ENCODE peak calls at places on chromosomes 13 and 19, in five cellular contexts. J is A549, G is H1, A is HepG2, P is GM12878. V is an unnamed sample.

GRCh38 chr19:3441986-3442329 is 38.4 kb downstream of the SMIM24 start:
- DNase-seq in J (no peak), G (no peak), A (no peak), P (no peak), V (no peak)

GRCh38 chr19:1804858-1805257 is 7.2 kb downstream of the ATP8B3 start:
- DNase-seq in J (no peak), G (no peak), A (no peak), P (no peak), V (no peak)

GRCh38 chr13:79457948-79458347 is 23.0 kb upstream of the NDFIP2 start:
- DNase-seq in J (no peak), G (no peak), A (no peak), P (no peak), V (peak)

GRCh38 chr13:72808917-72809500 is 27.1 kb downstream of the PIBF1 start:
- DNase-seq in J (peak), G (no peak), A (peak), P (no peak), V (no peak)

GRCh38 chr19:20179946-20180345 is 12.9 kb downstream of the ZNF486 start:
- DNase-seq in J (no peak), G (no peak), A (no peak), P (no peak), V (no peak)

GRCh38 chr19:2477732-2478191 is 1.8 kb downstream of the GADD45B start:
- DNase-seq in J (peak), G (no peak), A (no peak), P (no peak), V (no peak)

GRCh38 chr19:11137542-11138384 is 17.8 kb downstream of the SPC24 start:
- DNase-seq in J (peak), G (no peak), A (peak), P (no peak), V (peak)

GRCh38 chr13:42574011-42574410 is at the start of gene TNFSF11:
- DNase-seq in J (no peak), G (no peak), A (no peak), P (no peak), V (no peak)

GRCh38 chr19:49364083-49364687 is 508 bp downstream of the DKKL1 start:
- DNase-seq in J (no peak), G (no peak), A (no peak), P (no peak), V (no peak)

GRCh38 chr13:100610399-100611347 is 22.1 kb upstream of the GGACT start:
- DNase-seq in J (no peak), G (no peak), A (no peak), P (peak), V (no peak)

GRCh38 chr13:45149964-45150363 is 29.7 kb downstream of the GTF2F2 start:
- DNase-seq in J (no peak), G (no peak), A (no peak), P (no peak), V (no peak)

DNA sequence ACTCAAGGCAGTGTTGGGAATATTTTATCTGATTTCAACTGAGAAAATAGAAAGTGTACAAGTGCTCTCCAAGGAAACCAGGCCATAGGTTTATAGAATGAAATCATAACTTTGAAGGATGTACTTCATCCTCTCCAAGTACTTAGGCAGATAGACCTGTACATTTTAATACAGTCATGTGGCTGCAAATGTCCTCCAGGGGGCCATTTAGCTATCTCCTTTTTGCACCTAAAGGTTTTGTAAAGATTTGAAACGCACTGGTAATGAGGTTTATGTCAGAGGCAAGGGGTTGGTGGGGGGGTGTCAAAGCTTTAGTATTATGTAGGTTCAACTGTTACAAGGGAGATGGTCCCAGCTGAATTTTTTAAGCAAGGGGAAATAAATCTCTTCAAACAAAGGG is 364.4 kb downstream of the DCT start:
- DNase-seq in J (no peak), G (no peak), A (no peak), P (no peak), V (no peak)
- TF ChIP-seq HDAC2 in J (no peak), G (no peak), A (no peak), P (no peak), V (no peak)

DNA sequence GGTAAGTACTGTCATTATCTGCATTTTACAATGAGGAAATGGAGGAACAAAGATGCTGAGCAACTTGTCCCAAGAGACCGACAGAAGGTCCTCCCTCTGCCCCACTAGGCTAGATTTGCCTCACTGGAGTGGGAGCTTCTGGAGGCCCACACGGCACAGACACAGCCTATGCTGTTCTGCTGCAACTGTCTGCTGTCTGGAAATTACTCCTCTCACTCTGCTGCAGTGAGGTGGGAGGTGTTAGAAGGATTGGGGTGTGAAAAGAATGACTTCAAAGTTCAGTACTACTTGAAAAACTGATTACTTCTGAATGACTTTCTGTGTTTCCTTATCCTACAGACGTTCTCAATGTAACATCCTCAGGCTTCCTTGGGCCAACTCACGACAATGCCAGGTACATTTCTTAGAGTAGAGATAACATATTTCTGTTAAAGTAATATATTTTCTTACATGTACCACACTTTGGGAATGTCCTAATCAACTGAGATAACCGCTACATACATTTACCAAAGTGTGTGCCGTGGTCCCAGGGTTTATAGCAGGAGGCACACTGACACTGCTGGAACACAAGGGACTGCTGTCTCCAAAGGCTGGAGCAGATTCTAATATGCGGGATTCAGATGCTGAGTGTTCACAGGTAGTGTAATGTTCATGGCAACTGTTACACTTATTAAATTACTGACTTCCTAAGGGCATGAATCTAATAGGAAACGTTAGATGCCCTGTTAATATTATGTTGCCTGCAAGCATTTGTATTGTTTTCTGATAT is 53.5 kb upstream of the WASF3 start:
- DNase-seq in J (no peak), G (no peak), A (no peak), P (no peak), V (no peak)
- TF ChIP-seq HDAC2 in J (no peak), G (no peak), A (no peak), P (no peak), V (no peak)

GRCh38 chr19:40266111-40266510 is 19.0 kb downstream of the AKT2 start:
- DNase-seq in J (no peak), G (no peak), A (no peak), P (no peak), V (no peak)

GRCh38 chr19:40269216-40269940 is 15.8 kb downstream of the AKT2 start:
- DNase-seq in J (no peak), G (no peak), A (no peak), P (no peak), V (no peak)

GRCh38 chr19:40265763-40266099 is 19.4 kb downstream of the AKT2 start:
- DNase-seq in J (no peak), G (no peak), A (no peak), P (no peak), V (no peak)

GRCh38 chr19:40266912-40267600 is 18.1 kb downstream of the AKT2 start:
- DNase-seq in J (no peak), G (no peak), A (no peak), P (no peak), V (no peak)

DNA sequence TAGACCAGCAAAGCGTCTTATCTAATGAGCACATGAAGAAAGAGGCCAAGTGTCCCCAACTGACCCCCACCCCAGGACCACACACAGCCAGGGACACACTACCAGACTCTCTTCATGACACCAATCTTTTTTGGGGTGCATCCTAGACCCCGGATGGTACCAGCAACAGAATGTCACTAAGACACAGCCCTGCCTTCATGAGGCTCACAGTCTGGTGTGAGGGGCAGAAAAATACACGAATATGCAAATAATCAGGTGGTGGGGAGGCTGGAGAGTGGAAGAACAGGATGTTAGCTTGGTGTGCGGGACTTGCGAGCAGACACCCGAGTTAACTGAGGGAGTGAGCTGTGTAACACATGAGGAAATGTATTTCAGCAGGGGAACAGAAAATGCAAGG is 17.5 kb downstream of the AKT2 start:
- DNase-seq in J (no peak), G (no peak), A (no peak), P (no peak), V (no peak)
- TF ChIP-seq HDAC2 in J (no peak), G (no peak), A (no peak), P (no peak), V (no peak)

GRCh38 chr13:98286814-98287213 is 109.7 kb upstream of the RNF113B start:
- DNase-seq in J (no peak), G (no peak), A (no peak), P (no peak), V (no peak)
- TF ChIP-seq HDAC2 in J (no peak), G (no peak), A (no peak), P (no peak), V (no peak)

DNA sequence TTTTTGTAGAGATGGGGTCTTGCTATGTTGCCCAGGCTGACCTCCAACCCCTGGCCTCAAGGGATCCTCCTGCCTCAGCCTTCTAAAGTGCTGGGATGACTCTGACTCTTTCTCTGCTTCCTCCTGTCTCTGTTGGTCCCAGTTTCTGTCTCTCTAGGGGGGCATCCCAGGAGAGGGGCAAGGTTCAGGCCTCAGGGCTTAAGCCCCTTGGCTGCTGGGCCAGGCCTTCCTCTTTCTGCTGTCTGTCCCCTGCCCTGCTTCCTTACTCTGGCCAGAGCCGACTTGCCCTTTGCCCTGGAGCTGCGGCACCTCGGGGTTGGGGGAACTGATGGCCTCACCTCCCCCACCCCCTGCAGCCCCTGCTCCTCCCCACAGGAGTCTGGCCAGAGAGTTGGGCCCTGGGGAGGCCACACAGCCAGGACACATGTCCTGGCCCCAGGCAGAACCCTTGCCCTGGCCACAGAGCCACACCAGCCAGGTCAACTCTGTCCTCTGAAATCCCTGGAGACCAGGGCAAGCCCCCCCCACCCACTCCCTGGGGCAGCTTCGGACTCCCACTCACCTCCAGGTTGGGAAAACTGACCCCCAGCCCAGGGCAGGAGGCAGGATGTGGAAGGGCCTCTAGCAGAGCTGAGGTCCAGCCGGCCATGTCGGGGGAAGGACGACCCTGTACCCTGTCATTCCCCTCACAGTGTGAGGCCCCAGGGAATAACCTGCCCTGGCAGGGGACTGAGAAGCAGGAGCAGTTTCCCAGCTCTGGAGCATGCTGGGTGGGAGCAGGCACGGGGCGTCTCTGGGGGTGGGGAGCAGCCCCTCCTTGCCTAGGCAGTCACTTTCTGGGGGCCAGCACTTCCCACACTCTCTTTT is 23.7 kb downstream of the CEBPA start:
- DNase-seq in J (no peak), G (no peak), A (peak), P (no peak), V (no peak)
- TF ChIP-seq HDAC2 in J (no peak), G (no peak), A (peak), P (no peak), V (no peak)

DNA sequence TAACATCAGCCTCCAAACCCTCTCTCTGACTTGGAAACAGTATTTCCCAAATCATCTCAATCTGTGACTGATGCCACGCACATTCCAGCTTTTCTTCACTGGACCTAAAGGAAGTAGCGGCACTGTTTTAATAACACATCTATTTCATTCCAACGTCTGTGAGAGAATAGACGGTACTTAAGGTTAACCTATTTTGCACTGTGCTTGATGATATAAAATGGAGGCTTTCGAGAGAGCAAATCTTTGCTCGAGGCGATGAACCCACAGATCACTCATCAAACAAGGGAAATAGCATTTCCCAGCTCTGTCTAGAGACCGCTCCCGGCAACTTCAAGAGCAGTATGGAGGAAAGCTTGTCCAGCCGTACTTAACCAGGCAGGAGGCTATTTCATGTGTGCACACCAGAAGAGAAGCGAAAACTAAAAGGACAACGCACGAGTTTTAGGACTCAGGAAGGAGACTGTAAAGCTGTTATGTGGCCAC is 2.9 kb downstream of the UBL3 start:
- DNase-seq in J (peak), G (no peak), A (peak), P (no peak), V (no peak)
- TF ChIP-seq HDAC2 in J (no peak), G (no peak), A (no peak), P (no peak), V (no peak)

DNA sequence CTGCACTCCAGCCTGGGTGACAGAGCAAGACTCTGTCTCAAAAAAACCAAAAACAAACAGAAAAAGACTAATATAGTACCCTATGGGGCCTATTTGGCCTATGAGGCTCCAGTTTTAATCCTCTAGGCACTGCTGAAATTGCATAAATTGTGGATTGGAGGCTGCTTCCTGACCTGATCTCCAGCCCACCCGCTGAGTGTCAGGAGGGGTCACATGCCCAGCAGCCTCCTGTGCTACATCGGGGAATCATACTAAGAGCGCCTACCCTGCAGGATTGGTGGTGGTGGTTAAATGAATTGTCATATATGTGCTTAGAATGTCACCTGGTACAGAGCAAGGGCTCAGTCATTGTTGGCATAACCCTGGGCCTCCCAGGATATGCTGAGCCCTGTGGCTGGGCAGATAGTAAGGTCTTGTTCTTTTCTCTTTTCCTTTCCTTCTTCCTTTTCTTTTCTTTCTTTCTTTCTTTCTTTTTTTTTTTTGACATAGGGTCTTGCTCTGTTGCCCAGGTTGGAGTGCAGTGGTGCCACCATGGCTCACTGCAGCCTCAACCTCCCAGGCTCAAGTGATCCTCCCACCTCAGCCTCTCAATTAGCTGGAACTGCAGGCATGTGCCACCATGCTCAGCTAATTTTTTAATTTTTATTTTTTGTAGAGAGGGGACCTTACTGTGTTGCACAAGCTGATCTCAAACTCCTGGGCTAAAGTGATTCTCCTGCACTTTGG is 31.3 kb downstream of the LTBP4 start:
- DNase-seq in J (no peak), G (no peak), A (no peak), P (no peak), V (no peak)
- TF ChIP-seq HDAC2 in J (no peak), G (no peak), A (no peak), P (no peak), V (no peak)

DNA sequence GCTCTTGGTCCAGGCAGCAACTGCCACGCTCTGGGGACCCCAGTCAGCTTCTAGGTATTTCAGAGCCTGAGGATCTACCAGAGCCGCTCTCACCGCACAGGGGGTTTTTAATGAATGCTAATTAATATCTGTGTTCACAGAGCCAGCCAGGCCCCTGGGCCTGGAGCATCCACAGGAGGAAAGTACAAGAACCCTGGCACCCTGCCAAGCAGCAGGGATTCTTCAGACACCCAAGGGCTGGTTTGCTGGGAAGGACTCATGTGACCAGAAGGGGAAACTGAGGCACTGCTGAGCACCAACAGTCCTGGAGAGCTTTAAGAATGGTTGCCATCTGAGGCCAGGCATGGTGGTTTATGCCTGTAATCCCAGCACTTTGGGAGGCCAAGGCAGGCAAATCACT is 38.0 kb upstream of the ADGRE5 start:
- DNase-seq in J (no peak), G (no peak), A (no peak), P (no peak), V (no peak)
- TF ChIP-seq HDAC2 in J (no peak), G (no peak), A (no peak), P (no peak), V (no peak)

DNA sequence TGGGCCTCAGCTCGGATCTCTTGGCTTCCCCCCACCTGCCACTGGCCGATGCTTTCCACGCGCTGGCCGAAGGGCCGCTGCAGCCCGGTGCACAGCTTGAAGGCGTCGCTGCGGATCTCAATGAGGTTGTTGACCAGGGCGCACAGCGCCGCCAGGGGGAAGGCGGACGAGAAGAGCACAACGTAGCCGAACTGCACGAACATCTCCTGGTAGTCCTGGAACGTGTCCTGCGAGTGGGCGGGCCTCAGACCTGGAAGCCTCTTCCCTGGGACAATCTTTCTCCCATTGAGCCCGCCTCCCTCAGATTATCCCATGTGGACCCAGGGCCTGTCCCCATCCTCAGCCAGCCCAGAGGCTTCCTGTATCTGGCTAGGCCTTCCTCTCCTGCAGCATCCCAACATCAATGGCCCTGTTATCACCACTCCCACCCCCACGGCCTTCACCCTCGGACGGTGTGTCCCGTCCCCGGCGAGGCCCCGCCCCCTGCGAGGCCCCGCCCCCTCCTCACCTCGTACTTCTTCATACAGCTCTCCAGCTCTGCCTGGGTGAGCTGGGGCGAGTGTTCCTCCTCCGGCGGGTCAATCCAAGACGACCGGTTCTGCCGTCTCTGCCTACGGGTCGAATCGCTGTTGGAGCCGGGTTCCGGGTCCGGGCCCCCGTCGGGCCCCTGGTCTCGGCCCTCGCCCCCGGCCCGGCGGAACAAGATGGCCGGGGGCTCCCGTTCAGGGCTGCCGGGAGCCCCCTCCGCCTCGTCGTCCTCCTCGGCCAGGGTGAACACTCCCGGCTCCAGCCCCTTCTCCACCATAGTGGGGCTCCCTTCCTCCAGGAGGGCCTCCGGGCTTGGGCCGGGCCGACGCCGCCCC is 6.8 kb downstream of the ANO8 start:
- DNase-seq in J (no peak), G (no peak), A (peak), P (no peak), V (peak)
- TF ChIP-seq HDAC2 in J (no peak), G (no peak), A (no peak), P (no peak), V (no peak)

GRCh38 chr13:102845289-102845629 is 573 bp upstream of the ERCC5 start:
- DNase-seq in J (no peak), G (no peak), A (no peak), P (no peak), V (no peak)

GRCh38 chr13:102847272-102848234 is 1.7 kb downstream of the ERCC5 start:
- DNase-seq in J (peak), G (no peak), A (no peak), P (no peak), V (peak)

GRCh38 chr13:102848956-102849355 is 3.1 kb downstream of the ERCC5 start:
- DNase-seq in J (no peak), G (no peak), A (no peak), P (no peak), V (no peak)

GRCh38 chr13:102845630-102846260 is at the start of gene ERCC5:
- DNase-seq in J (peak), G (peak), A (peak), P (peak), V (peak)

GRCh38 chr13:102846261-102847015 is 606 bp downstream of the ERCC5 start:
- DNase-seq in J (peak), G (no peak), A (peak), P (no peak), V (peak)
- TF ChIP-seq HDAC2 in J (no peak), G (no peak), A (no peak), P (no peak), V (no peak)